ENCODE peak calls at places on chromosomes 1 and 21, in six cellular contexts. D is H9, R is H1, K is IMR-90, O is mesendoderm, T is mesenchymal stem cell. E is an unnamed sample. For H3K4me1, the result is how much of the 10 kb centered on the place peaks cover.

GRCh38 chr21:39263372-39263771 is 50.1 kb downstream of the BRWD1 start:
- DNase-seq in D (no peak), R (no peak), K (peak), O (no peak), T (peak), E (no peak)

GRCh38 chr1:121595089-121595488 is 410.3 kb downstream of the SRGAP2C start:
- DNase-seq in D (no peak), R (no peak), K (no peak), O (no peak), T (no peak), E (no peak)

GRCh38 chr1:229407206-229408026 is 26.5 kb downstream of the ACTA1 start:
- DNase-seq in D (no peak), R (peak), K (no peak), O (peak), T (peak), E (no peak)

GRCh38 chr1:65965112-65965511 is 172.4 kb downstream of the PDE4B start:
- DNase-seq in D (no peak), R (no peak), K (no peak), O (no peak), T (no peak), E (no peak)

GRCh38 chr21:33374080-33374873 is 28.9 kb upstream of the IFNGR2 start:
- DNase-seq in D (peak), R (no peak), K (peak), O (peak), T (peak), E (no peak)

GRCh38 chr1:79603862-79604261 is 597.3 kb upstream of the ADGRL4 start:
- DNase-seq in D (no peak), R (no peak), K (peak), O (peak), T (peak), E (no peak)

GRCh38 chr1:224333309-224333926 is 3.4 kb upstream of the NVL start:
- DNase-seq in D (no peak), R (no peak), K (peak), O (peak), T (peak), E (no peak)

GRCh38 chr1:165456114-165456513 is 11.2 kb upstream of the RXRG start:
- DNase-seq in D (no peak), R (no peak), K (no peak), O (no peak), T (no peak), E (no peak)

GRCh38 chr1:218739426-218739825 is 394.3 kb downstream of the TGFB2 start:
- DNase-seq in D (no peak), R (no peak), K (peak), O (no peak), T (no peak), E (no peak)

GRCh38 chr1:67831850-67832513 is 1.3 kb downstream of the GNG12 start:
- DNase-seq in D (no peak), R (no peak), K (peak), O (peak), T (peak), E (peak)

GRCh38 chr1:234994411-234995295 is 134.0 kb downstream of the TOMM20 start:
- DNase-seq in D (no peak), R (no peak), K (no peak), O (no peak), T (no peak), E (no peak)

GRCh38 chr1:46442317-46443161 is 47.1 kb upstream of the DMBX1 start:
- DNase-seq in D (peak), R (peak), K (peak), O (peak), T (peak), E (peak)

GRCh38 chr1:218743861-218744505 is 398.8 kb downstream of the TGFB2 start:
- DNase-seq in D (no peak), R (no peak), K (no peak), O (no peak), T (no peak), E (no peak)

GRCh38 chr1:114177282-114177681 is 23.6 kb upstream of the SYT6 start:
- DNase-seq in D (no peak), R (no peak), K (no peak), O (no peak), T (no peak), E (no peak)

GRCh38 chr21:9750341-9751086 is 770.9 kb upstream of the TPTE start:
- DNase-seq in D (no peak), R (no peak), K (no peak), O (no peak), T (no peak), E (no peak)

GRCh38 chr21:46115441-46116188 is 17.7 kb downstream of the COL6A2 start:
- DNase-seq in D (peak), R (no peak), K (no peak), O (no peak), T (no peak), E (no peak)

GRCh38 chr1:3651939-3652537 is at the start of gene TP73:
- DNase-seq in D (no peak), R (peak), K (no peak), O (peak), T (no peak), E (no peak)

GRCh38 chr1:241695454-241696171 is 43.5 kb downstream of the WDR64 start:
- DNase-seq in D (no peak), R (no peak), K (peak), O (no peak), T (no peak), E (no peak)

DNA sequence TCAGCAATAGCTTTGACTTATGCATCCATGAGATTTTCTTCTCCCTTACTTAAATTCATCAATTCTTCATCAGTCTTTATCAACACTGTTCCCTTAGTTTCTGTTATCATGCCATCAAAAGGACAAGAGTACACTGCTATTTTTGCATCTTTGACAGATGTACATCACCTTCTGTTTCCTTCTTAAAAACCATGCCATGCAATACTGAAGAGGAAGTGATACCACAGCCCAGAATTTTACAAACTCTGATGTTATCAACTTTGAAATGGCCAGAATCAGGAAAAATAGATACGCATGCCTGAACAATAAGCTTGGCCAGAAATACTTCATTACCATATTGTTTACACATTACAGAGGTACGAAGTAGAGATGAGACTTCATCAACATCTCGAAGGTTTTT is 21.1 kb downstream of the FMO5 start:
- DNase-seq in D (no peak), R (no peak), K (no peak), O (no peak), T (no peak), E (no peak)
- H4K8ac ChIP-seq in D (no peak), R (no peak), K (no peak), O (no peak), T (no peak), E (no peak)

GRCh38 chr1:174965006-174965971 is 34.5 kb upstream of the CACYBP start:
- DNase-seq in D (no peak), R (no peak), K (peak), O (peak), T (peak), E (no peak)
- H3K4me1 ChIP-seq in D (under half), R (under half), K (under half), O (under half), T (under half), E (under half)

GRCh38 chr1:107926436-107927080 is 38.4 kb downstream of the VAV3 start:
- DNase-seq in D (no peak), R (no peak), K (no peak), O (no peak), T (peak), E (no peak)
- H4K8ac ChIP-seq in D (no peak), R (no peak), K (no peak), O (no peak), T (no peak), E (no peak)

DNA sequence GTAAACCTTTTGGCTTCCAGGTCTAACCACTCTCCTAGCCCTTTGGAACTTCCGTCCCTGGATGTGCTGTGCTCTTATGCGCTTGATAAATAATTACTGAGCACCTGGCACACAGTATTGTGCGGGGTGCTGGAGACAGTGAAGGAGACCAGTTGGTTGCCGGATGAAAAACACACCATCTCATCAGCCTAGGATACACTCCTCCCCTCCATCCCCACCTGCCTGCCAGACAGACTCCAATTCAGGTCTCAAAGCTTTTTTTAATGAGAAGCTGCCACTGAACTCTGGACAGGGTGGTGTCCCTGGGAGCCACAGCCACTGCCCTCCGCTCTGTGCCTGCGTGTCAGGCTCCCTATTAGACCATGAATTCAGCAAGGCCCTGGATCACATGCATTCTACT is 9.2 kb downstream of the GNB1 start:
- DNase-seq in D (no peak), R (no peak), K (no peak), O (no peak), T (no peak), E (no peak)
- H3K4me1 ChIP-seq in D (under half), R (under half), K (under half), O (under half), T (under half), E (under half)

GRCh38 chr1:203598736-203599135 is 27.9 kb upstream of the ATP2B4 start:
- DNase-seq in D (no peak), R (no peak), K (no peak), O (peak), T (no peak), E (no peak)
- H4K8ac ChIP-seq in D (no peak), R (no peak), K (no peak), O (no peak), T (no peak), E (no peak)

GRCh38 chr21:37447288-37447936 is 80.8 kb downstream of the DYRK1A start:
- DNase-seq in D (no peak), R (no peak), K (no peak), O (no peak), T (no peak), E (no peak)
- H3K4me1 ChIP-seq in D (under half), R (under half), K (under half), O (under half), T (under half), E (under half)

GRCh38 chr1:35268282-35269189 is at the start of gene ZMYM4:
- DNase-seq in D (peak), R (peak), K (peak), O (peak), T (peak), E (peak)

GRCh38 chr1:35266306-35266705 is 2.2 kb upstream of the ZMYM4 start:
- DNase-seq in D (no peak), R (no peak), K (no peak), O (no peak), T (no peak), E (no peak)

GRCh38 chr1:35269190-35269988 is 880 bp downstream of the ZMYM4 start:
- DNase-seq in D (no peak), R (peak), K (no peak), O (peak), T (peak), E (peak)

GRCh38 chr1:35274197-35274596 is 5.7 kb downstream of the ZMYM4 start:
- DNase-seq in D (no peak), R (no peak), K (no peak), O (no peak), T (no peak), E (no peak)

DNA sequence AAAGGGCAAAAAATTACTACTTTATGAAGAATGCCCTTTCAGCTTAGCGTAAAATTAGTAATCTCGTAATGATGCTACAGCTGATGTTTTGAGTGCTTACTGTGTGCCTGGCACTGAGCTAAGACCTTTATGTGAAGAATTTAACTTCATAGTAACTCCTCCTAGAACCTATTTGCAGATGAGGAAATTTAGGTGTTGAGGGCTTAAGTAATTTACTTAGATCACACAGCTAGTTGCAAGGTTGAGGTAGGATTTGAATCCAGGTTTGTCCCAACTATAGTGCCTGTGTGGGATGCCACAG is 1.4 kb downstream of the ZMYM4 start:
- DNase-seq in D (no peak), R (no peak), K (no peak), O (peak), T (no peak), E (no peak)
- H4K8ac ChIP-seq in D (no peak), R (no peak), K (no peak), O (no peak), T (no peak), E (no peak)

DNA sequence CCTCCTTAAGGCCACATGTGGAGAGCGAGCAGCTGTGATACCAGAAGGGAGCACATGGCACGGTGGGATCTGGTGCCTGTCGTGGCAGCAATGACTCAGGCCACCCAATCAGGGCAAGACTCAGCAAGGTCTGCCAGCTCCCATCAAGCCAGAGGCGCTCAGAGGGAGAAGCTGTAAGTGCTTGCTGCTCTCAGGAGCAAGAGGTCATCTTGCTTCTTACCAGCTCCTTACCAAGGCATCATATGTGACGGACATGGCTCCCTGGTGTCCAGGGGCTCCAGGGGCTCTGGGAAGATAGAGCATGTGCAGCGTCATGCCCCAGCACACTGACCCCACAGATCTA is 72.9 kb downstream of the ITPKB start:
- DNase-seq in D (no peak), R (no peak), K (no peak), O (no peak), T (no peak), E (no peak)
- H3K4me1 ChIP-seq in D (under half), R (under half), K (under half), O (under half), T (under half), E (under half)

GRCh38 chr1:156591181-156591431 is 470 bp upstream of the NAXE start:
- DNase-seq in D (no peak), R (no peak), K (no peak), O (no peak), T (no peak), E (no peak)

GRCh38 chr1:156592910-156593732 is 1.5 kb downstream of the NAXE start:
- DNase-seq in D (no peak), R (no peak), K (no peak), O (no peak), T (no peak), E (no peak)

GRCh38 chr1:156590326-156591180 is 1.0 kb upstream of the NAXE start:
- DNase-seq in D (no peak), R (no peak), K (no peak), O (no peak), T (no peak), E (no peak)

GRCh38 chr1:156592158-156592909 is 758 bp downstream of the NAXE start:
- DNase-seq in D (no peak), R (no peak), K (no peak), O (no peak), T (no peak), E (no peak)

GRCh38 chr1:156591432-156592157 is at the start of gene NAXE:
- DNase-seq in D (peak), R (peak), K (peak), O (peak), T (peak), E (peak)
- H4K8ac ChIP-seq in D (no peak), R (peak), K (peak), O (no peak), T (peak), E (no peak)

GRCh38 chr1:116167625-116168276 is 56.6 kb downstream of the MAB21L3 start:
- DNase-seq in D (peak), R (peak), K (no peak), O (peak), T (peak), E (no peak)

GRCh38 chr1:116168277-116169032 is 57.3 kb downstream of the MAB21L3 start:
- DNase-seq in D (peak), R (peak), K (peak), O (peak), T (peak), E (peak)

GRCh38 chr1:116172666-116173065 is 61.5 kb downstream of the MAB21L3 start:
- DNase-seq in D (no peak), R (no peak), K (no peak), O (peak), T (no peak), E (no peak)

GRCh38 chr1:116169898-116170297 is 58.7 kb downstream of the MAB21L3 start:
- DNase-seq in D (no peak), R (no peak), K (no peak), O (no peak), T (no peak), E (no peak)

DNA sequence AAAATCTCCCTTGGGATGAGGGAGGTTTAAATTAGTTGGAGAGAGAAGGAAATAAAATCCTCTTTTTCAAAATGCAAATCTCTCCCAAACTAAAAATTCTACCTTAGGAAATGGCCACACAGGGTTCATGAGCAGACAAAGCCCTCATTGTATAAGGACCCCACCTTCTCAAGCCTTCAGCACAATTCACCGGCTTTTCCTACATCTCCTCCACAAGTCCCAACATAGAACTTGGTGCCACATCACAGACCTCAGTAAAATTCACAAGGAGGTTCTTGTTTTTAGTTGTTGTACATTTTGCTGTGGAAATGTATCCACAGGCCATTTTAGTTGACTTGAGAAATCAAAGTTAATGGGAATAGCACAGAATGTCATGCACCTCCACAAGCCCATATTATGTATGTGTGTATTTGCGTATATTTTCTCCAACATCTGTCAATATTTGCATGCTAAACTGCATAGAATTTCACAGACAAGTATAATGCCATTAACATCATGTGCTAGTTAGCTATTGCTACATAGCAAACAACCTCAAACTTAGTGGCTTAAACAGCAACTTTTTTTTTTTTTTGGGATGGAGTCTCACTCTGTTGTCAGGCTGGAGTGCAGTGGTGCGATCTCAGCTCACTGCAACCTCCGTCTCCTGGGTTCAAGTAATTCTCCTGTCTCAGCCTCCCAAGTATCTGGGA is 59.8 kb downstream of the MAB21L3 start:
- DNase-seq in D (no peak), R (no peak), K (no peak), O (no peak), T (no peak), E (no peak)
- H3K4me1 ChIP-seq in D (under half), R (under half), K (under half), O (under half), T (under half), E (under half)

E was measured in neuronal stem cell.